ENCODE peak calls at places on chromosomes 7 and 10, in five cellular contexts. One of them, this sample, is unnamed.

GRCh38 chr10:95480901-95481491 is 80.2 kb downstream of the SORBS1 start:
- DNase-seq in trophoblast cell: peak
- DNase-seq in neuronal stem cell: no peak
- DNase-seq in H1: no peak
- DNase-seq in H9: peak
- DNase-seq in this sample: no peak

GRCh38 chr10:58516118-58516517 is 3.4 kb downstream of the BICC1 start:
- DNase-seq in trophoblast cell: peak
- DNase-seq in H9: no peak
- DNase-seq in neuronal stem cell: no peak
- DNase-seq in H1: no peak
- DNase-seq in this sample: no peak

GRCh38 chr10:2972216-2972615 is 95.1 kb upstream of the PFKP start:
- DNase-seq in trophoblast cell: no peak
- DNase-seq in H1: no peak
- DNase-seq in H9: no peak
- DNase-seq in neuronal stem cell: no peak
- DNase-seq in this sample: peak

GRCh38 chr7:47588704-47589225 is 6.9 kb upstream of the TNS3 start:
- DNase-seq in H9: no peak
- DNase-seq in H1: no peak
- DNase-seq in neuronal stem cell: no peak
- DNase-seq in trophoblast cell: no peak
- DNase-seq in this sample: no peak

GRCh38 chr7:117138943-117139690 is 183.7 kb downstream of the WNT2 start:
- DNase-seq in neuronal stem cell: no peak
- DNase-seq in trophoblast cell: no peak
- DNase-seq in H1: no peak
- DNase-seq in H9: no peak
- DNase-seq in this sample: no peak

GRCh38 chr10:103535595-103535994 is 42.1 kb downstream of the NEURL1 start:
- DNase-seq in H9: no peak
- DNase-seq in trophoblast cell: no peak
- DNase-seq in H1: no peak
- DNase-seq in neuronal stem cell: no peak
- DNase-seq in this sample: no peak

GRCh38 chr10:70188768-70189167 is 18.5 kb upstream of the SAR1A start:
- DNase-seq in neuronal stem cell: no peak
- DNase-seq in trophoblast cell: no peak
- DNase-seq in H9: no peak
- DNase-seq in H1: no peak
- DNase-seq in this sample: no peak

GRCh38 chr7:37432240-37432917 is 16.3 kb downstream of the ELMO1 start:
- DNase-seq in H9: no peak
- DNase-seq in neuronal stem cell: no peak
- DNase-seq in trophoblast cell: no peak
- DNase-seq in H1: no peak
- DNase-seq in this sample: no peak

DNA sequence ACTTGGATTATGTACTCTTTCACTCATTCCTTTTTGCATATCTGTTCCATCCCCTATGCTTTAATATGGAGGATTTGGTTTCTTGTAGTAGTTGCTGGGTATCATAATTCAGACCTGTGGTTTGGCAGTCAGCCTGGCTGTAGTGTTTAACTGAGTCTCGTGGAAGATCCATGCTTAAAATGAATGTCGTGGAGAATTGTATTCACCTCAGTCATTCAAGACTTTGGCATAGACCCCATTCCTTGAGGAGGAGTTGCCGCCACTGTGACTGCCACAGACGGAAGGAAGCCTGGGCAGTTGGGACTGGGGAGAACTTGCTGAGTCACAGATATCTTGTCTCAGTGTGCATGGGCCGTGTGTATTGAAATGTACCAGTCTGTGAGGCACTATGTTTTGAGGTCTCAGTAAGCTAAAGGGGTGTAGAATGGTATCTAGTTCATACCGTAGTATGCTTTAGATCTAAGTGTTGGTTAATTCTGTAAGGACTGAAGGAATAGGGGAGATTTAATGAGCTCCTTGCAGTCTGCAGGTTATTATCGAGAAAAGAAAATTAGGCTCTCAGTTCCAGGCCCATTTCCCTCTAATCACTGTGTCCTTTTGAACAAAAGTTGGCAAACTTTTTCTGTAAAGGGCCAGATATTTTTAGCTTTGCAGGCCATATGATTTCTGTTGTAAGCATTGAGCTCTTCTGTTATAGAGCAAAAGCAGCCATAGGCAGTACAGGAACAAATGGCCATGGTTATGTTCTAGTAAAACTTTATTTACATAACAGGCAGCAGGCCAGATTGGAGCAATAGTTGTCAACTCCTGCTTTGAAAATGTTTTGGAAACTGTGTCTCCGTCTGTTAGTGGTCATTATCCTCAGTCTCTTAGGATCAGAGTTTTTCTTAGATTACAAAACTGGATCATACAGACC is 76.8 kb downstream of the TPST1 start:
- DNase-seq in trophoblast cell: no peak
- DNase-seq in neuronal stem cell: no peak
- DNase-seq in H1: no peak
- DNase-seq in H9: no peak
- DNase-seq in this sample: peak
- H3K23ac ChIP-seq in trophoblast cell: no peak
- H3K23ac ChIP-seq in neuronal stem cell: no peak
- H3K23ac ChIP-seq in H1: no peak
- H3K23ac ChIP-seq in H9: no peak
- H3K23ac ChIP-seq in this sample: no peak

DNA sequence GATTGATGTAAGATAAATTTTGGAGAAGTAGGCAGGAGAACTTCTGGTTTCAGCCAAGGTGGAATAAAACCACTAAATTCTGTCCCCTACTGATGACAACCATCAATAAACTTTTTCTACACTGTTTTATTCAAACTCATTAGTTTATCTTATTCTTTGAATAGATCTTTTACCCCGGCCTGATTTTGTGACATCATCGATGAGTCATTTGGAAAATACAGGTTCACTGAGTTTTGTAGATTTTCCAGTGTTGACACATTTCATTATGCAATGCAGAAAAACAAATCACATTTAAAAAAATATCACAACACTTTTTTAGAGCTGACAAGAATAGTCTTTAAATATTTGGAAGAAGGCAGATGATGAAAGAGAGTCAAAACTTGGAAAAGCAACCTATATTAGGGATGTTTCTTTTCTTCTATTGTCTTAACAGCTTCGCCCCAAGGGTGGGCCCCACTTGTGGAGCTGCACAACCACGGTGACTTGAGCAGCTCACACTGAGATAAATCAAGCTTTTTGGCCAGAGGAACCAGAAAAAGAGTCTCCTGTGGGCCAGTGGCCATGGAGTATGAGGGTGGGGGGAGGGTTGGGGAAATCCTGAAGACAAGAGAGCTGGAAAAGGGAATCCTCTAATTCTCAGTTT is 112.8 kb downstream of the PTEN start:
- DNase-seq in H9: no peak
- DNase-seq in neuronal stem cell: no peak
- DNase-seq in trophoblast cell: peak
- DNase-seq in H1: no peak
- DNase-seq in this sample: peak
- H2BK12ac ChIP-seq in H9: no peak
- H2BK12ac ChIP-seq in neuronal stem cell: no peak
- H2BK12ac ChIP-seq in trophoblast cell: peak
- H2BK12ac ChIP-seq in H1: peak
- H2BK12ac ChIP-seq in this sample: no peak

GRCh38 chr7:151038951-151039849 is 9.1 kb upstream of the ASIC3 start:
- DNase-seq in neuronal stem cell: no peak
- DNase-seq in trophoblast cell: peak
- DNase-seq in H1: no peak
- DNase-seq in H9: no peak
- DNase-seq in this sample: peak
- H3K9ac ChIP-seq in neuronal stem cell: no peak
- H3K9ac ChIP-seq in trophoblast cell: no peak
- H3K9ac ChIP-seq in H1: no peak
- H3K9ac ChIP-seq in H9: no peak
- H3K9ac ChIP-seq in this sample: peak

DNA sequence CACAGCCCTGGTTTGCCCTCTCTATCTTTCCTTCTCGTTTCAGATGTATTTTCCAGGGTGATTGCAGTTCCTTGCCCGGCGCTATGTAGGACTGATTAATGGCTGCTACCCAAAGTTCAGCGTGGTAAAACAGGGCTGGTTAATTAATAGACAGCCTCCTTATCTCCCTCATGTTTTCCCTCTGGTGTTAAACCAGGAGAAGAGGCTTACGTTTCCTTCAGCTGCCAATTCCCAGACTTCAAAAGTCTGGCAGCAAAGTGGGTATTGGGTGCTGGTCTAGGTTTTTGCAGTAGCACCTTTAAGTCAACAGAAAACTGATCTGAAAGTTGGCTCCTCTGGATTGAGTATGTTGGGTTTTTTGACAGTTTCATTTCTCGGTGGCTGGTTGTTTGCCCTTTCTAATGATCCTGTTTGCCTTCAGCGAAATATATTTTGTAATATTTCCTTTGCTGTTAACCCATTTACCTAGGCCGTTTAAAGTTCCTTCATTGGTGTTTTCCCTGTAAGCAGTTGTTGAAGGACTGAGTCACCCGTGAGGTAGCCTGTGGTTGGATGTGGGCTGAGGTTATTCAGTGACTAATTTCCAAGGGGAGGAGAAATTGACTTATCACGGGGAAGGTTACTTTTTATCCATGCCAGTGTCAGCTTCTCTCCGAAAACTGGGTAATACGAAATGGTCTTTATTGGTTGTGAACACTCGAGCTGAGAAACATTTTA is 257.1 kb downstream of the KIAA1217 start:
- DNase-seq in H1: no peak
- DNase-seq in H9: no peak
- DNase-seq in trophoblast cell: peak
- DNase-seq in neuronal stem cell: no peak
- DNase-seq in this sample: peak
- H3K23ac ChIP-seq in H1: no peak
- H3K23ac ChIP-seq in H9: no peak
- H3K23ac ChIP-seq in trophoblast cell: no peak
- H3K23ac ChIP-seq in neuronal stem cell: no peak
- H3K23ac ChIP-seq in this sample: no peak

GRCh38 chr10:75678527-75678926 is 247.1 kb downstream of the LRMDA start:
- DNase-seq in H9: no peak
- DNase-seq in neuronal stem cell: no peak
- DNase-seq in trophoblast cell: no peak
- DNase-seq in H1: no peak
- DNase-seq in this sample: no peak

GRCh38 chr10:75672272-75672671 is 240.8 kb downstream of the LRMDA start:
- DNase-seq in neuronal stem cell: no peak
- DNase-seq in H1: no peak
- DNase-seq in trophoblast cell: no peak
- DNase-seq in H9: no peak
- DNase-seq in this sample: no peak

GRCh38 chr10:75672842-75673241 is 241.4 kb downstream of the LRMDA start:
- DNase-seq in H1: no peak
- DNase-seq in trophoblast cell: peak
- DNase-seq in H9: no peak
- DNase-seq in neuronal stem cell: no peak
- DNase-seq in this sample: peak
- H2BK12ac ChIP-seq in H1: no peak
- H2BK12ac ChIP-seq in trophoblast cell: no peak
- H2BK12ac ChIP-seq in H9: no peak
- H2BK12ac ChIP-seq in neuronal stem cell: no peak
- H2BK12ac ChIP-seq in this sample: no peak